ENCODE peak calls at places on chromosomes 7 and 10, in five cellular contexts. L is NCI-H1092, W is NCI-H1436, G is C1 segment of cervical spinal cord, I is amygdala. R is an unnamed sample.
A peak's percentile ranks its signal among the peaks of the same experiment; 100 is the strongest.

GRCh38 chr7:45681596-45682357 is 107.6 kb downstream of the ADCY1 start:
- DNase-seq in L (no peak), W (no peak), G (no peak), I (no peak), R (no peak)

GRCh38 chr10:33211123-33211878 is 123.2 kb downstream of the NRP1 start:
- DNase-seq in L (no peak), W (no peak), G (no peak), I (no peak), R (no peak)

GRCh38 chr10:32149257-32149955 is 93.2 kb upstream of the KIF5B start:
- DNase-seq in L (no peak), W (no peak), G (no peak), I (no peak), R (no peak)

GRCh38 chr7:144857463-144857862 is 21.6 kb upstream of the TPK1 start:
- DNase-seq in L (peak; percentile 4), W (no peak), G (no peak), I (no peak), R (no peak)

GRCh38 chr10:123117644-123118409 is 17.9 kb upstream of the HMX3 start:
- DNase-seq in L (no peak), W (no peak), G (no peak), I (no peak), R (no peak)

GRCh38 chr10:22386396-22386928 is 41.2 kb downstream of the SPAG6 start:
- DNase-seq in L (no peak), W (no peak), G (no peak), I (no peak), R (no peak)

GRCh38 chr7:13032524-13032923 is 345.1 kb downstream of the ARL4A start:
- DNase-seq in L (peak; percentile 32), W (no peak), G (no peak), I (no peak), R (no peak)

GRCh38 chr7:100678291-100678984 is 4.9 kb downstream of the GNB2 start:
- DNase-seq in L (no peak), W (no peak), G (no peak), I (no peak), R (no peak)

GRCh38 chr10:101466016-101466912 is 112.3 kb downstream of the BTRC start:
- DNase-seq in L (peak; percentile 31), W (no peak), G (no peak), I (no peak), R (no peak)

GRCh38 chr7:128270799-128271411 is 29.8 kb downstream of the LEP start:
- DNase-seq in L (no peak), W (no peak), G (no peak), I (no peak), R (no peak)

GRCh38 chr7:29113384-29114102 is 32.8 kb downstream of the CPVL start:
- DNase-seq in L (peak; percentile 31), W (no peak), G (no peak), I (no peak), R (no peak)

GRCh38 chr7:40742270-40742669 is 607.5 kb downstream of the SUGCT start:
- DNase-seq in L (no peak), W (no peak), G (no peak), I (no peak), R (no peak)

GRCh38 chr10:94098916-94099315 is 105.2 kb downstream of the PLCE1 start:
- DNase-seq in L (no peak), W (no peak), G (no peak), I (no peak), R (no peak)

GRCh38 chr10:124150807-124151417 is 57.5 kb upstream of the CHST15 start:
- DNase-seq in L (no peak), W (peak; percentile 35), G (no peak), I (no peak), R (no peak)

GRCh38 chr7:19026888-19027287 is 90.5 kb downstream of the TWIST1 start:
- DNase-seq in L (no peak), W (no peak), G (no peak), I (no peak), R (no peak)

GRCh38 chr7:44534501-44534900 is 6.6 kb downstream of the NPC1L1 start:
- DNase-seq in L (peak; percentile 8), W (peak; percentile 56), G (no peak), I (no peak), R (no peak)

GRCh38 chr7:12653127-12653917 is 34.1 kb upstream of the ARL4A start:
- DNase-seq in L (no peak), W (no peak), G (no peak), I (no peak), R (no peak)

GRCh38 chr7:521221-522070 is 1.8 kb upstream of the PDGFA start:
- DNase-seq in L (no peak), W (no peak), G (no peak), I (no peak), R (no peak)

GRCh38 chr7:80900583-80901576 is 18.0 kb downstream of the SEMA3C start:
- DNase-seq in L (no peak), W (no peak), G (no peak), I (no peak), R (no peak)

GRCh38 chr10:58511765-58512469 is 755 bp upstream of the BICC1 start:
- DNase-seq in L (no peak), W (no peak), G (no peak), I (no peak), R (no peak)

GRCh38 chr10:14688606-14689005 is 86.1 kb downstream of the FAM107B start:
- DNase-seq in L (no peak), W (no peak), G (no peak), I (no peak), R (no peak)

R was measured in NCI-H2081 treated with DMSO at 0.1 percent for 48 hours.